ENCODE peak calls at places on chromosomes 4 and X, in nine cellular contexts. F is right atrium auricular region; D is astrocyte; X is BE2C; C is CD8-positive, alpha-beta memory T cell; V is H7; O is mammary epithelial cell; N is transverse colon; W is CD4-positive, alpha-beta memory T cell. B is an unnamed sample. For H3K27me3, the result is how much of the 10 kb centered on the place peaks cover.

GRCh38 chrX:54386314-54386713 is 28.5 kb upstream of the WNK3 start:
- DNase-seq in D (no peak), N (no peak), V (no peak), F (no peak), C (no peak), X (no peak), W (no peak), O (no peak), B (no peak)

GRCh38 chrX:17632942-17633341 is 104.4 kb upstream of the SCML1 start:
- DNase-seq in F (no peak), O (peak), W (no peak), C (no peak), V (no peak), X (no peak), N (no peak), D (no peak), B (no peak)

GRCh38 chr4:21780158-21780557 is 168.4 kb downstream of the KCNIP4 start:
- DNase-seq in X (no peak), C (no peak), O (peak), V (no peak), W (no peak), N (no peak), F (no peak), D (peak), B (no peak)

GRCh38 chr4:53656421-53656981 is 65.2 kb upstream of the LNX1 start:
- DNase-seq in V (no peak), N (no peak), D (peak), O (no peak), F (no peak), C (no peak), W (no peak), X (no peak), B (no peak)

GRCh38 chr4:155566241-155566823 is 100.3 kb upstream of the GUCY1A1 start:
- DNase-seq in X (no peak), W (no peak), O (peak), D (no peak), C (no peak), V (no peak), N (no peak), F (no peak), B (no peak)

GRCh38 chr4:94304365-94304971 is 38.2 kb downstream of the HPGDS start:
- DNase-seq in N (no peak), V (peak), C (no peak), O (peak), F (no peak), W (peak), D (no peak), X (peak), B (no peak)

GRCh38 chrX:8738588-8739189 is 6.8 kb upstream of the ANOS1 start:
- DNase-seq in O (no peak), W (peak), V (peak), D (no peak), X (peak), N (peak), F (no peak), C (no peak), B (peak)

GRCh38 chrX:35919536-35920309 is at the start of gene CFAP47:
- DNase-seq in N (peak), F (no peak), C (no peak), X (peak), D (no peak), V (peak), O (no peak), W (no peak), B (peak)

GRCh38 chrX:39749135-39749534 is 348.6 kb downstream of the BCOR start:
- DNase-seq in C (no peak), N (no peak), X (no peak), O (no peak), D (no peak), F (no peak), V (no peak), W (no peak), B (no peak)

GRCh38 chrX:150455220-150455618 is 92.1 kb downstream of the MAMLD1 start:
- DNase-seq in N (no peak), X (no peak), O (no peak), F (no peak), C (no peak), D (no peak), W (no peak), V (no peak), B (no peak)

GRCh38 chr4:180560896-180561295 is 1682.3 kb upstream of the TENM3 start:
- DNase-seq in O (peak), N (no peak), X (no peak), W (no peak), V (no peak), F (no peak), C (no peak), D (peak), B (no peak)

GRCh38 chr4:21522296-21522695 is 426.3 kb downstream of the KCNIP4 start:
- DNase-seq in N (no peak), O (no peak), W (no peak), C (no peak), D (no peak), F (no peak), X (no peak), V (no peak), B (no peak)

GRCh38 chr4:156779046-156779445 is 192.6 kb downstream of the PDGFC start:
- DNase-seq in X (no peak), N (no peak), W (no peak), C (no peak), F (no peak), O (no peak), V (no peak), D (peak), B (no peak)

GRCh38 chr4:184824776-184825393 is 883 bp downstream of the ACSL1 start:
- DNase-seq in X (no peak), D (no peak), V (no peak), C (peak), W (peak), F (no peak), N (no peak), O (peak), B (peak)

GRCh38 chr4:173182403-173182802 is 13.8 kb downstream of the GALNT7 start:
- DNase-seq in D (peak), W (no peak), C (no peak), V (no peak), F (no peak), X (no peak), N (no peak), O (peak), B (no peak)

GRCh38 chr4:78666830-78667258 is 109.3 kb upstream of the BMP2K start:
- DNase-seq in V (no peak), C (no peak), D (no peak), F (no peak), O (no peak), W (no peak), N (no peak), X (no peak), B (no peak)

GRCh38 chrX:17836830-17837229 is 24.3 kb downstream of the RAI2 start:
- DNase-seq in O (no peak), F (no peak), X (peak), N (no peak), W (no peak), D (no peak), C (no peak), V (no peak), B (no peak)

GRCh38 chr4:69920874-69921273 is 10.0 kb upstream of the CSN1S1 start:
- DNase-seq in V (no peak), O (no peak), D (no peak), C (no peak), N (no peak), F (no peak), W (no peak), X (no peak), B (no peak)

GRCh38 chr4:8582436-8582835 is 2.2 kb downstream of the GPR78 start:
- DNase-seq in X (no peak), O (no peak), D (no peak), W (no peak), N (no peak), F (no peak), V (peak), C (no peak), B (no peak)

GRCh38 chr4:47646372-47646771 is 161.3 kb downstream of the ATP10D start:
- DNase-seq in D (no peak), C (no peak), X (peak), W (no peak), F (no peak), N (no peak), V (no peak), O (no peak), B (no peak)

GRCh38 chrX:133258481-133258880 is 40.3 kb upstream of the TFDP3 start:
- DNase-seq in C (no peak), D (peak), F (no peak), N (no peak), V (no peak), O (peak), W (no peak), X (no peak), B (no peak)

GRCh38 chrX:44542567-44543325 is at the start of gene FUNDC1:
- DNase-seq in F (peak), O (peak), V (peak), N (peak), D (peak), C (peak), X (peak), W (peak), B (peak)

GRCh38 chr4:188266386-188266785 is 127.1 kb downstream of the TRIML1 start:
- DNase-seq in F (no peak), W (no peak), C (no peak), V (no peak), O (peak), D (no peak), X (no peak), N (no peak), B (no peak)

GRCh38 chr4:101218894-101219293 is 128.4 kb downstream of the PPP3CA start:
- DNase-seq in N (no peak), X (no peak), O (no peak), V (no peak), C (no peak), W (no peak), D (no peak), F (no peak), B (no peak)

GRCh38 chrX:29419774-29420553 is 795.4 kb upstream of the MAGEB2 start:
- DNase-seq in F (no peak), X (no peak), D (peak), V (no peak), N (no peak), C (no peak), O (no peak), W (no peak), B (no peak)

GRCh38 chrX:13652256-13653021 is 502 bp upstream of the TCEANC start:
- DNase-seq in D (peak), N (no peak), C (no peak), F (no peak), W (no peak), V (no peak), X (no peak), O (peak), B (no peak)

GRCh38 chr4:94995684-94996394 is 238.1 kb downstream of the BMPR1B start:
- DNase-seq in F (no peak), C (no peak), D (peak), W (no peak), X (peak), V (peak), O (peak), N (no peak), B (no peak)

GRCh38 chr4:78552398-78553396 is 1.1 kb downstream of the ANXA3 start:
- DNase-seq in F (no peak), D (peak), C (no peak), O (peak), X (no peak), W (no peak), N (no peak), V (peak), B (no peak)

GRCh38 chr4:176065365-176066249 is at the start of gene WDR17:
- DNase-seq in N (peak), O (peak), V (peak), C (peak), D (peak), W (peak), F (peak), X (peak), B (peak)

GRCh38 chr4:152041304-152041703 is 280.5 kb upstream of the GATB start:
- DNase-seq in O (no peak), X (no peak), W (no peak), N (no peak), D (no peak), F (no peak), C (no peak), V (no peak), B (no peak)

GRCh38 chr4:125811892-125812291 is 497.1 kb downstream of the FAT4 start:
- DNase-seq in C (no peak), N (no peak), W (no peak), F (no peak), X (no peak), D (no peak), V (no peak), O (no peak), B (no peak)

GRCh38 chrX:20139966-20140365 is 1.7 kb downstream of the EIF1AX start:
- DNase-seq in C (no peak), O (peak), N (no peak), V (no peak), W (no peak), F (no peak), X (no peak), D (peak), B (no peak)

GRCh38 chr4:151045907-151046306 is 30.8 kb upstream of the LRBA start:
- DNase-seq in W (no peak), C (no peak), O (no peak), F (no peak), X (peak), N (no peak), V (peak), D (no peak), B (peak)

GRCh38 chr4:72216539-72217277 is 184.9 kb downstream of the NPFFR2 start:
- DNase-seq in N (no peak), F (no peak), C (no peak), W (no peak), D (no peak), X (no peak), V (no peak), O (no peak), B (no peak)

GRCh38 chrX:102840871-102841705 is 96.0 kb upstream of the RAB40AL start:
- DNase-seq in C (no peak), N (no peak), D (no peak), V (peak), F (no peak), W (no peak), X (no peak), O (peak), B (no peak)

DNA sequence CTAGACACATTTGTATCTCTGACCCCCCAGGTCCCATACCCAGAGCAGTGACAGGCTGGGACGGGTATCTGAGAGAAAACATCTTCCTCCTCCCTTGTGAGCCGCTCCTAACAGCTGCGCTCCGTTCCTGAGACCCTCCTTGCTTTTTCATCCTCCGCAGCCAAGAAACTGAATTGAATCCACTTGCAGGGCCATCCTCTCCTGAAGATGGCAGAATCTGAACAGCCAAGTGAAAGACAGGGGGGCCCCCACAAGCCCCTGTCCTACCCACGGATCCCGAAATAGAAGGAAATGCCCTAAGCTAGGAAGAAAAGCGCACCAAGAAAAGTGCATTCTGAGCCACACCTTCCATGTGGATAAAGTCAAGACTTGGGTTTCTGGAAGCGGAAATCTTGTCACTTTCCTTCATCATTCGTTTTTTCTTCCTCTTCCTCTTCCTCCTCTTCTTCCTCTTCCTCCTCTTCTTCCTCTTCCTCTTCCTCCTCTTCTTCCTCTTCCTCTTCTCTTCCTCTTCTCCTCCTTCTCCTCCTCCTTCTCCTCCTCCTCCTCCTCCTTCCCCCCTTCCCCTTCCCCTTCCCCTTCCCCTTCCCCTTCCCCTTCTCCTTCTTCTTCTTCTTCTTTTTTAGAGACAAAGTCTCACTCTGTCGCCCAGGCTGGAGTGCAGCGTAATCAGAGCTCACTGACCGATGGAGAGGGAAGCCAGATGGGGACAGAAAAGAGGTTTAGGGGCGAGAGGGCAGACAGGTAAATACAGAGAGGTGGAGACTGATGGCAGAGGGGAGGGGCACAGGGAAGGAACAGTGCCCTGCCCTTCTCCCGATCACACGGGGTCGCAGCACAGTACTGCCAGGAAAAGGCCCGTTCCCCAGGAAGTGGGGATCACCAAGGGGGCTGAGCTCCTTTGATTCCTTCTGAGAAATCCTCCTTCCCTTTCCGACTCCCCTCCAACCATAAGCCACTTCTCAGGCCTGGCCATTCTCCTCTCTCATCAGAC is 85.9 kb upstream of the WWC2 start:
- DNase-seq in C (no peak), D (no peak), X (no peak), W (no peak), F (no peak), V (no peak), O (no peak), N (no peak), B (no peak)
- H3K27me3 ChIP-seq in C (under half), D (under half), X (under half), W (under half), F (under half), V (under half), O (under half), N (under half), B (under half)

GRCh38 chrX:140764401-140764919 is 54.9 kb downstream of the LINC00632 start:
- DNase-seq in W (no peak), V (peak), X (peak), D (peak), F (no peak), C (no peak), N (no peak), O (no peak), B (no peak)
- H3K4me3 ChIP-seq in W (no peak), V (peak), X (peak), D (peak), F (peak), C (no peak), N (no peak), O (peak), B (no peak)

GRCh38 chr4:140579278-140579677 is 10.5 kb upstream of the UCP1 start:
- DNase-seq in W (no peak), N (no peak), C (no peak), V (no peak), D (no peak), O (no peak), F (no peak), X (peak), B (no peak)
- H3K27me3 ChIP-seq in W (under half), N (under half), C (under half), V (under half), D (under half), O (under half), F (under half), X (under half), B (under half)

GRCh38 chr4:142817442-142817841 is 28.7 kb downstream of the INPP4B start:
- DNase-seq in X (no peak), W (peak), C (no peak), N (no peak), D (peak), O (peak), V (no peak), F (no peak), B (peak)
- H3K4me3 ChIP-seq in X (no peak), W (no peak), C (no peak), N (no peak), D (no peak), O (no peak), V (no peak), F (no peak), B (no peak)

GRCh38 chr4:140569307-140569638 is 512 bp upstream of the UCP1 start:
- DNase-seq in F (no peak), D (no peak), O (no peak), W (no peak), V (no peak), N (no peak), C (no peak), X (no peak), B (no peak)
- H3K27me3 ChIP-seq in F (under half), D (half or more), O (under half), W (under half), V (under half), N (half or more), C (under half), X (half or more), B (under half)

GRCh38 chr4:38523524-38524448 is 140.2 kb upstream of the KLF3 start:
- DNase-seq in N (no peak), F (no peak), X (no peak), W (peak), C (peak), V (no peak), O (peak), D (no peak), B (no peak)
- H3K4me3 ChIP-seq in N (no peak), F (no peak), X (no peak), W (peak), C (peak), V (no peak), O (no peak), D (no peak), B (no peak)

GRCh38 chrX:626745-627509 is 3.7 kb upstream of the SHOX start:
- DNase-seq in O (no peak), N (no peak), F (no peak), D (no peak), X (no peak), W (no peak), V (peak), C (no peak), B (no peak)

GRCh38 chrX:627995-628394 is 2.6 kb upstream of the SHOX start:
- DNase-seq in W (no peak), D (no peak), N (no peak), V (no peak), F (no peak), O (no peak), X (no peak), C (no peak), B (no peak)

GRCh38 chrX:625137-625691 is 5.4 kb upstream of the SHOX start:
- DNase-seq in N (no peak), F (no peak), V (peak), O (no peak), D (no peak), W (no peak), X (no peak), C (no peak), B (no peak)

GRCh38 chrX:629230-630006 is 1.2 kb upstream of the SHOX start:
- DNase-seq in F (no peak), V (no peak), C (no peak), D (no peak), W (no peak), O (no peak), N (no peak), X (no peak), B (no peak)

DNA sequence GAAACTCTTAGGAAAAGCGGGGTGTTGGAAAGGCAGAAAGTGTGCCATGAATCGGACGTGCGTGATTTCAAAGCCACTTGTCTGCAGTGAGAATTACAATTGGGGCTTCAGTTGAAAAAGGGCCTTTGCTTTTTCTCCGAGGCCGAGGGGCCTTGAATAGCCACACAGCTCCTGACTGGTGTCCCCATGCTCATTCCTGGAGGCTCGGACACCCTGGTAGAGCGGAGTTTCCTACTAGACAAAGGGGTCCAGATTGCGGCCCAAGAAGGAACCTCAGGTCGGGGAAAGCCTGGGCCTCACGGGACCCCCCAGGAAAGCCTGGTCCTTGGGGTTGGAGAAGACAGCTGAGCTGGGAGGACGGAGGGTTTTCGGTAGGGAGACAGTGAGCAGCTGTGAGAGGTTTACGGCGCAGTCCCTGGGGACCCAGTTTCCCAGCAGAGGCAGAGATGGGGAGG is 3.1 kb upstream of the SHOX start:
- DNase-seq in D (no peak), W (no peak), N (no peak), O (no peak), V (peak), X (no peak), F (no peak), C (no peak), B (no peak)
- H3K27me3 ChIP-seq in D (under half), W (under half), N (half or more), O (under half), V (half or more), X (under half), F (under half), C (under half), B (half or more)

DNA sequence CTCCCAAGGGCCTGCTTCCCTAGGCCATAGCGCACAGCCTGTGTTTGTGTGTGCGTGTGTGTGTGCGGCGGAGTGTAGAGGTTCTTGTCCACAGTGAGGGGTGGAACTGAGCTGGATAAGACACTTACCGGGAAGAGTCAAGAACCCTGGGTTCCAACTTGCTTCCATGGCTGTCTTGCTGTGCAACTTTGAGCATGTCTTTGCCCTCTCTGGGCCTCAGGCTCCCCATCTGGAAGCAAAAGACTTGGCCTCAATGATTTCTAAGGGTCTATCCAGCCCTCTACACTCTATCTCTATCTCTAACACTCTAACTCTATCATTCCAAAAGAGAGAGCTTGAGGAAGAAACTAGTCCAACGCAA is 121.3 kb upstream of the PJA1 start:
- DNase-seq in V (no peak), F (no peak), N (no peak), D (no peak), C (no peak), W (no peak), X (no peak), O (no peak), B (no peak)
- H3K4me3 ChIP-seq in V (no peak), F (no peak), N (no peak), D (no peak), C (no peak), W (no peak), X (no peak), O (no peak), B (no peak)

GRCh38 chr4:3867403-3868100 is 101.4 kb downstream of the ADRA2C start:
- DNase-seq in F (no peak), C (no peak), W (no peak), X (no peak), V (peak), O (no peak), N (no peak), D (no peak), B (peak)
- H3K27me3 ChIP-seq in F (under half), C (under half), W (under half), X (under half), V (under half), O (under half), N (half or more), D (under half), B (under half)

B was measured in WERI-Rb-1.